ENCODE peak calls at places on chromosomes 16 and 17, in six cellular contexts. One of them, this sample, is unnamed.

GRCh38 chr17:42407289-42407836 is 15.7 kb downstream of the CAVIN1 start:
- DNase-seq in stimulated activated CD8-positive, alpha-beta memory T cell treated with anti-CD3 and anti-CD28 coated beads, Interleukin-4, amount 100 ng/mL, for 24 hours: peak; percentile 40
- DNase-seq in CD4-positive, CD25-positive, alpha-beta regulatory T cell: peak; percentile 72
- DNase-seq in activated naive CD8-positive, alpha-beta T cell treated with anti-CD3 and anti-CD28 coated beads, Interleukin-2, amount 10 ng/mL, durations not matched to agents 7 days and 5 days: peak; percentile 45
- DNase-seq in NCI-H2029 treated with DMSO at 0.1 percent for 48 hours: peak; percentile 70
- DNase-seq in Calu3: peak; percentile 89
- DNase-seq in this sample: peak; percentile 73

GRCh38 chr17:82943751-82944150 is 103.9 kb upstream of the ZNF750 start:
- DNase-seq in stimulated activated CD8-positive, alpha-beta memory T cell treated with anti-CD3 and anti-CD28 coated beads, Interleukin-4, amount 100 ng/mL, for 24 hours: no peak
- DNase-seq in CD4-positive, CD25-positive, alpha-beta regulatory T cell: no peak
- DNase-seq in activated naive CD8-positive, alpha-beta T cell treated with anti-CD3 and anti-CD28 coated beads, Interleukin-2, amount 10 ng/mL, durations not matched to agents 7 days and 5 days: peak; percentile 11
- DNase-seq in NCI-H2029 treated with DMSO at 0.1 percent for 48 hours: no peak
- DNase-seq in Calu3: no peak
- DNase-seq in this sample: no peak

GRCh38 chr16:11224894-11225676 is 30.9 kb downstream of the SOCS1 start:
- DNase-seq in stimulated activated CD8-positive, alpha-beta memory T cell treated with anti-CD3 and anti-CD28 coated beads, Interleukin-4, amount 100 ng/mL, for 24 hours: peak; percentile 79
- DNase-seq in CD4-positive, CD25-positive, alpha-beta regulatory T cell: peak; percentile 92
- DNase-seq in activated naive CD8-positive, alpha-beta T cell treated with anti-CD3 and anti-CD28 coated beads, Interleukin-2, amount 10 ng/mL, durations not matched to agents 7 days and 5 days: peak; percentile 83
- DNase-seq in NCI-H2029 treated with DMSO at 0.1 percent for 48 hours: no peak
- DNase-seq in Calu3: no peak
- DNase-seq in this sample: peak; percentile 89

GRCh38 chr17:65017375-65017774 is 39.2 kb downstream of the GNA13 start:
- DNase-seq in stimulated activated CD8-positive, alpha-beta memory T cell treated with anti-CD3 and anti-CD28 coated beads, Interleukin-4, amount 100 ng/mL, for 24 hours: no peak
- DNase-seq in CD4-positive, CD25-positive, alpha-beta regulatory T cell: no peak
- DNase-seq in activated naive CD8-positive, alpha-beta T cell treated with anti-CD3 and anti-CD28 coated beads, Interleukin-2, amount 10 ng/mL, durations not matched to agents 7 days and 5 days: no peak
- DNase-seq in NCI-H2029 treated with DMSO at 0.1 percent for 48 hours: no peak
- DNase-seq in Calu3: no peak
- DNase-seq in this sample: no peak

GRCh38 chr16:22373662-22374310 is 633 bp downstream of the CDR2 start:
- DNase-seq in stimulated activated CD8-positive, alpha-beta memory T cell treated with anti-CD3 and anti-CD28 coated beads, Interleukin-4, amount 100 ng/mL, for 24 hours: peak; percentile 15
- DNase-seq in CD4-positive, CD25-positive, alpha-beta regulatory T cell: peak; percentile 56
- DNase-seq in activated naive CD8-positive, alpha-beta T cell treated with anti-CD3 and anti-CD28 coated beads, Interleukin-2, amount 10 ng/mL, durations not matched to agents 7 days and 5 days: no peak
- DNase-seq in NCI-H2029 treated with DMSO at 0.1 percent for 48 hours: no peak
- DNase-seq in Calu3: peak; percentile 47
- DNase-seq in this sample: peak; percentile 73

GRCh38 chr17:66988069-66988798 is 23.7 kb downstream of the CACNG4 start:
- DNase-seq in stimulated activated CD8-positive, alpha-beta memory T cell treated with anti-CD3 and anti-CD28 coated beads, Interleukin-4, amount 100 ng/mL, for 24 hours: no peak
- DNase-seq in CD4-positive, CD25-positive, alpha-beta regulatory T cell: peak; percentile 30
- DNase-seq in activated naive CD8-positive, alpha-beta T cell treated with anti-CD3 and anti-CD28 coated beads, Interleukin-2, amount 10 ng/mL, durations not matched to agents 7 days and 5 days: no peak
- DNase-seq in NCI-H2029 treated with DMSO at 0.1 percent for 48 hours: no peak
- DNase-seq in Calu3: no peak
- DNase-seq in this sample: no peak

GRCh38 chr17:7580631-7581554 is 1.5 kb downstream of the CD68 start:
- DNase-seq in stimulated activated CD8-positive, alpha-beta memory T cell treated with anti-CD3 and anti-CD28 coated beads, Interleukin-4, amount 100 ng/mL, for 24 hours: no peak
- DNase-seq in CD4-positive, CD25-positive, alpha-beta regulatory T cell: no peak
- DNase-seq in activated naive CD8-positive, alpha-beta T cell treated with anti-CD3 and anti-CD28 coated beads, Interleukin-2, amount 10 ng/mL, durations not matched to agents 7 days and 5 days: no peak
- DNase-seq in NCI-H2029 treated with DMSO at 0.1 percent for 48 hours: no peak
- DNase-seq in Calu3: no peak
- DNase-seq in this sample: no peak

GRCh38 chr17:74778960-74779359 is 2.8 kb upstream of the NAT9 start:
- DNase-seq in stimulated activated CD8-positive, alpha-beta memory T cell treated with anti-CD3 and anti-CD28 coated beads, Interleukin-4, amount 100 ng/mL, for 24 hours: no peak
- DNase-seq in CD4-positive, CD25-positive, alpha-beta regulatory T cell: no peak
- DNase-seq in activated naive CD8-positive, alpha-beta T cell treated with anti-CD3 and anti-CD28 coated beads, Interleukin-2, amount 10 ng/mL, durations not matched to agents 7 days and 5 days: no peak
- DNase-seq in NCI-H2029 treated with DMSO at 0.1 percent for 48 hours: no peak
- DNase-seq in Calu3: no peak
- DNase-seq in this sample: no peak

GRCh38 chr17:77034677-77035424 is 105.9 kb upstream of the SEC14L1 start:
- DNase-seq in stimulated activated CD8-positive, alpha-beta memory T cell treated with anti-CD3 and anti-CD28 coated beads, Interleukin-4, amount 100 ng/mL, for 24 hours: no peak
- DNase-seq in CD4-positive, CD25-positive, alpha-beta regulatory T cell: no peak
- DNase-seq in activated naive CD8-positive, alpha-beta T cell treated with anti-CD3 and anti-CD28 coated beads, Interleukin-2, amount 10 ng/mL, durations not matched to agents 7 days and 5 days: no peak
- DNase-seq in NCI-H2029 treated with DMSO at 0.1 percent for 48 hours: no peak
- DNase-seq in Calu3: no peak
- DNase-seq in this sample: no peak

GRCh38 chr17:80780381-80781187 is 211.1 kb upstream of the CHMP6 start:
- DNase-seq in stimulated activated CD8-positive, alpha-beta memory T cell treated with anti-CD3 and anti-CD28 coated beads, Interleukin-4, amount 100 ng/mL, for 24 hours: no peak
- DNase-seq in CD4-positive, CD25-positive, alpha-beta regulatory T cell: peak; percentile 43
- DNase-seq in activated naive CD8-positive, alpha-beta T cell treated with anti-CD3 and anti-CD28 coated beads, Interleukin-2, amount 10 ng/mL, durations not matched to agents 7 days and 5 days: peak; percentile 64
- DNase-seq in NCI-H2029 treated with DMSO at 0.1 percent for 48 hours: no peak
- DNase-seq in Calu3: no peak
- DNase-seq in this sample: no peak

GRCh38 chr16:84863485-84863814 is 43.7 kb downstream of the CRISPLD2 start:
- DNase-seq in stimulated activated CD8-positive, alpha-beta memory T cell treated with anti-CD3 and anti-CD28 coated beads, Interleukin-4, amount 100 ng/mL, for 24 hours: no peak
- DNase-seq in CD4-positive, CD25-positive, alpha-beta regulatory T cell: no peak
- DNase-seq in activated naive CD8-positive, alpha-beta T cell treated with anti-CD3 and anti-CD28 coated beads, Interleukin-2, amount 10 ng/mL, durations not matched to agents 7 days and 5 days: no peak
- DNase-seq in NCI-H2029 treated with DMSO at 0.1 percent for 48 hours: no peak
- DNase-seq in Calu3: no peak
- DNase-seq in this sample: no peak

GRCh38 chr17:40560592-40561293 is 4.5 kb downstream of the CCR7 start:
- DNase-seq in stimulated activated CD8-positive, alpha-beta memory T cell treated with anti-CD3 and anti-CD28 coated beads, Interleukin-4, amount 100 ng/mL, for 24 hours: peak; percentile 71
- DNase-seq in CD4-positive, CD25-positive, alpha-beta regulatory T cell: peak; percentile 91
- DNase-seq in activated naive CD8-positive, alpha-beta T cell treated with anti-CD3 and anti-CD28 coated beads, Interleukin-2, amount 10 ng/mL, durations not matched to agents 7 days and 5 days: peak; percentile 61
- DNase-seq in NCI-H2029 treated with DMSO at 0.1 percent for 48 hours: no peak
- DNase-seq in Calu3: peak; percentile 49
- DNase-seq in this sample: peak; percentile 83

This sample was measured in activated CD8-positive, alpha-beta memory T cell treated with anti-CD3 and anti-CD28 coated beads, Interleukin-2, amount 50 U/mL, for 48 hours.